ENCODE peak calls at places on chromosomes 12 and 14, in seven cellular contexts. L, W, V, M, X, A and N are unnamed samples.

GRCh38 chr14:92460916-92461579 is 52.5 kb upstream of the RIN3 start:
- DNase-seq in L (no peak), W (peak; percentile 88), V (no peak), M (peak; percentile 55), X (peak; percentile 64), A (no peak), N (no peak)

GRCh38 chr12:6272300-6273208 is 37.9 kb upstream of the PLEKHG6 start:
- DNase-seq in L (no peak), W (no peak), V (no peak), M (peak; percentile 82), X (no peak), A (no peak), N (no peak)

GRCh38 chr12:132554857-132555630 is 55.3 kb downstream of the LRCOL1 start:
- DNase-seq in L (peak; percentile 31), W (no peak), V (no peak), M (peak; percentile 84), X (no peak), A (peak; percentile 62), N (peak; percentile 51)

GRCh38 chr14:79514700-79515099 is 696.6 kb downstream of the DIO2 start:
- DNase-seq in L (peak; percentile 91), W (peak; percentile 61), V (no peak), M (no peak), X (no peak), A (no peak), N (no peak)

GRCh38 chr14:36905272-36906046 is 243.8 kb downstream of the PAX9 start:
- DNase-seq in L (no peak), W (no peak), V (no peak), M (no peak), X (no peak), A (peak; percentile 23), N (no peak)

GRCh38 chr14:60350366-60350720 is 101.3 kb downstream of the PPM1A start:
- DNase-seq in L (no peak), W (peak; percentile 5), V (no peak), M (peak; percentile 60), X (no peak), A (peak; percentile 18), N (no peak)

GRCh38 chr12:25241171-25242020 is 9.3 kb downstream of the KRAS start:
- DNase-seq in L (peak; percentile 71), W (peak; percentile 74), V (no peak), M (no peak), X (no peak), A (peak; percentile 10), N (peak; percentile 85)

GRCh38 chr14:33943484-33943883 is 7.4 kb downstream of the EGLN3 start:
- DNase-seq in L (no peak), W (no peak), V (no peak), M (peak; percentile 28), X (no peak), A (no peak), N (no peak)

GRCh38 chr12:26319511-26319910 is 124.1 kb downstream of the SSPN start:
- DNase-seq in L (peak; percentile 90), W (peak; percentile 93), V (no peak), M (no peak), X (peak; percentile 62), A (no peak), N (peak; percentile 63)

GRCh38 chr12:115135800-115136211 is 451.8 kb upstream of the TBX3 start:
- DNase-seq in L (no peak), W (peak; percentile 59), V (peak; percentile 66), M (no peak), X (peak; percentile 72), A (no peak), N (no peak)

GRCh38 chr12:6313326-6313940 is 3.0 kb downstream of the PLEKHG6 start:
- DNase-seq in L (no peak), W (no peak), V (no peak), M (no peak), X (no peak), A (no peak), N (no peak)

GRCh38 chr12:53844989-53845836 is 93.4 kb upstream of the HOXC13 start:
- DNase-seq in L (peak; percentile 74), W (peak; percentile 11), V (no peak), M (no peak), X (no peak), A (no peak), N (no peak)

GRCh38 chr12:1634590-1635191 is 5.7 kb downstream of the WNT5B start:
- DNase-seq in L (peak; percentile 83), W (peak; percentile 81), V (peak; percentile 72), M (peak; percentile 97), X (peak; percentile 79), A (peak; percentile 80), N (peak; percentile 85)

GRCh38 chr12:65948320-65949008 is 124.2 kb downstream of the HMGA2 start:
- DNase-seq in L (peak; percentile 99), W (peak; percentile 98), V (peak; percentile 62), M (no peak), X (no peak), A (no peak), N (no peak)

GRCh38 chr12:19125325-19125724 is 4.2 kb upstream of the PLEKHA5 start:
- DNase-seq in L (no peak), W (peak; percentile 59), V (no peak), M (no peak), X (no peak), A (no peak), N (no peak)

GRCh38 chr12:132416121-132416673 is 73.8 kb upstream of the FBRSL1 start:
- DNase-seq in L (no peak), W (no peak), V (no peak), M (no peak), X (no peak), A (no peak), N (no peak)

GRCh38 chr12:30962047-30962446 is 35.5 kb downstream of the TSPAN11 start:
- DNase-seq in L (no peak), W (no peak), V (no peak), M (no peak), X (no peak), A (no peak), N (no peak)

GRCh38 chr12:57545809-57546437 is 1.1 kb downstream of the DCTN2 start:
- DNase-seq in L (no peak), W (no peak), V (no peak), M (peak; percentile 64), X (no peak), A (no peak), N (peak; percentile 42)

GRCh38 chr14:87111741-87112140 is 881.2 kb downstream of the GALC start:
- DNase-seq in L (no peak), W (no peak), V (no peak), M (no peak), X (no peak), A (no peak), N (peak; percentile 97)

GRCh38 chr12:95117178-95117599 is 43.8 kb upstream of the NR2C1 start:
- DNase-seq in L (peak; percentile 89), W (peak; percentile 86), V (peak; percentile 19), M (peak; percentile 80), X (peak; percentile 68), A (peak; percentile 46), N (peak; percentile 91)

GRCh38 chr14:39988939-39989338 is 556.7 kb upstream of the FBXO33 start:
- DNase-seq in L (peak; percentile 55), W (peak; percentile 22), V (no peak), M (no peak), X (no peak), A (peak; percentile 7), N (peak; percentile 79)

GRCh38 chr12:98998697-98999299 is 353.7 kb downstream of the APAF1 start:
- DNase-seq in L (peak; percentile 63), W (peak; percentile 69), V (no peak), M (no peak), X (no peak), A (peak; percentile 48), N (peak; percentile 88)